ENCODE peak calls at places on chromosomes 3 and 15, in five cellular contexts. X, P, K, T and A are unnamed samples.

GRCh38 chr3:105904683-105905320 is 36.0 kb upstream of the CBLB start:
- DNase-seq in X (no peak), P (no peak), K (peak; percentile 50), T (no peak), A (no peak)

GRCh38 chr3:117218709-117219108 is 509.1 kb downstream of the TUSC7 start:
- DNase-seq in X (no peak), P (no peak), K (no peak), T (no peak), A (no peak)

GRCh38 chr3:189947948-189948723 is 172.6 kb downstream of the P3H2 start:
- DNase-seq in X (peak; percentile 31), P (no peak), K (peak; percentile 43), T (peak; percentile 31), A (no peak)

GRCh38 chr15:41424809-41425208 is 7.9 kb downstream of the RTF1 start:
- DNase-seq in X (no peak), P (no peak), K (no peak), T (no peak), A (no peak)

GRCh38 chr3:195451373-195452000 is 8.7 kb upstream of the ACAP2 start:
- DNase-seq in X (no peak), P (no peak), K (no peak), T (no peak), A (no peak)

GRCh38 chr3:31251083-31251482 is 281.6 kb upstream of the STT3B start:
- DNase-seq in X (no peak), P (no peak), K (no peak), T (no peak), A (no peak)

GRCh38 chr15:66766282-66767228 is 64.5 kb downstream of the SMAD6 start:
- DNase-seq in X (no peak), P (peak; percentile 32), K (peak; percentile 68), T (peak; percentile 35), A (no peak)

GRCh38 chr15:70604671-70605070 is 158.7 kb downstream of the UACA start:
- DNase-seq in X (no peak), P (no peak), K (no peak), T (no peak), A (no peak)

GRCh38 chr3:13927295-13927694 is 47.4 kb upstream of the WNT7A start:
- DNase-seq in X (no peak), P (no peak), K (no peak), T (no peak), A (no peak)

GRCh38 chr15:90187257-90187868 is 13.8 kb upstream of the SEMA4B start:
- DNase-seq in X (no peak), P (no peak), K (no peak), T (no peak), A (no peak)

GRCh38 chr3:143241556-143241955 is 122.0 kb downstream of the CHST2 start:
- DNase-seq in X (no peak), P (no peak), K (peak; percentile 51), T (no peak), A (no peak)

GRCh38 chr3:83740504-83740903 is 1218.3 kb upstream of the CADM2 start:
- DNase-seq in X (no peak), P (no peak), K (no peak), T (no peak), A (no peak)

GRCh38 chr3:114171677-114172076 is 7.2 kb downstream of the DRD3 start:
- DNase-seq in X (no peak), P (no peak), K (no peak), T (no peak), A (no peak)

GRCh38 chr15:78673476-78673875 is 32.5 kb upstream of the CHRNB4 start:
- DNase-seq in X (no peak), P (no peak), K (no peak), T (no peak), A (no peak)

GRCh38 chr15:90664650-90665287 is 52.4 kb upstream of the BLM start:
- DNase-seq in X (no peak), P (no peak), K (peak; percentile 51), T (peak; percentile 34), A (no peak)

GRCh38 chr3:122112754-122113153 is 57.6 kb downstream of the CD86 start:
- DNase-seq in X (peak; percentile 49), P (no peak), K (no peak), T (no peak), A (no peak)

GRCh38 chr15:74275957-74276356 is 39.8 kb downstream of the CCDC33 start:
- DNase-seq in X (peak; percentile 19), P (no peak), K (no peak), T (no peak), A (no peak)

GRCh38 chr3:186882881-186883685 is 40.6 kb downstream of the ADIPOQ start:
- DNase-seq in X (no peak), P (no peak), K (peak; percentile 86), T (peak; percentile 80), A (no peak)

GRCh38 chr3:65246561-65246960 is 558.8 kb upstream of the ADAMTS9 start:
- DNase-seq in X (no peak), P (no peak), K (no peak), T (no peak), A (no peak)

GRCh38 chr3:65251375-65251774 is 563.6 kb upstream of the ADAMTS9 start:
- DNase-seq in X (no peak), P (no peak), K (no peak), T (no peak), A (no peak)

GRCh38 chr3:65245133-65246076 is 557.6 kb upstream of the ADAMTS9 start:
- DNase-seq in X (no peak), P (no peak), K (peak; percentile 40), T (no peak), A (no peak)
- TF ChIP-seq CTCF in X (peak; percentile 16), P (no peak), K (peak; percentile 46), T (no peak), A (no peak)

GRCh38 chr15:81174759-81175327 is 21.8 kb upstream of the IL16 start:
- DNase-seq in X (no peak), P (no peak), K (no peak), T (no peak), A (no peak)

GRCh38 chr15:81175496-81175895 is 21.2 kb upstream of the IL16 start:
- DNase-seq in X (no peak), P (no peak), K (no peak), T (no peak), A (no peak)

GRCh38 chr15:81174125-81174524 is 22.6 kb upstream of the IL16 start:
- DNase-seq in X (no peak), P (no peak), K (no peak), T (no peak), A (no peak)

GRCh38 chr15:81178365-81178764 is 18.3 kb upstream of the IL16 start:
- DNase-seq in X (no peak), P (no peak), K (no peak), T (no peak), A (no peak)

GRCh38 chr15:81176291-81176893 is 20.3 kb upstream of the IL16 start:
- DNase-seq in X (no peak), P (no peak), K (no peak), T (no peak), A (no peak)
- TF ChIP-seq CTCF in X (no peak), P (no peak), K (peak; percentile 24), T (no peak), A (no peak)

GRCh38 chr15:39627456-39628130 is 46.7 kb downstream of the THBS1 start:
- DNase-seq in X (no peak), P (no peak), K (no peak), T (no peak), A (no peak)

GRCh38 chr15:39628821-39629220 is 47.9 kb downstream of the THBS1 start:
- DNase-seq in X (no peak), P (no peak), K (no peak), T (no peak), A (no peak)

GRCh38 chr15:39629376-39629775 is 48.5 kb downstream of the THBS1 start:
- DNase-seq in X (no peak), P (peak; percentile 57), K (no peak), T (peak; percentile 73), A (no peak)

GRCh38 chr15:39629906-39630305 is 49.0 kb downstream of the THBS1 start:
- DNase-seq in X (no peak), P (no peak), K (no peak), T (peak; percentile 75), A (no peak)

GRCh38 chr15:39628131-39628482 is 47.2 kb downstream of the THBS1 start:
- DNase-seq in X (no peak), P (no peak), K (no peak), T (no peak), A (no peak)
- TF ChIP-seq CTCF in X (no peak), P (no peak), K (peak; percentile 14), T (no peak), A (no peak)

DNA sequence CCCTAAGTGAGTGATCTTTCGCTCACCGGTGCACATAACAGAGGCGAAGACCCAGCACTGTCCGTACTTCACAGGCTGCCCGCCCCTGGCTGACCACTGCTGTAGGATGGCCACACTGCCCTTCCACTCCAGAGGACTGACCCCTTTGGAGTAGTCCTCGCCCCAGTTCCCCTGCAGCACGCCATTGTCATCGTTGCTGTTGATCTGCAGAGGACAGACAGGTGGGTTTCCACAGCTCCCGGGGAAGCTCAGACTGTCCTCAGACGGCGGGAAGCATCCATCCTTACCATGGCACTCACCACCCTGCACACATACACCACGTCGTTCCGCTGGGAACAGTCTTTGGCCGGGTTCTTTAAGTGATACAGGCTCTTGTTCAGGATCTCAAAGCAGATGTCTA is 20.5 kb upstream of the TGM5 start:
- DNase-seq in X (no peak), P (no peak), K (no peak), T (no peak), A (no peak)
- TF ChIP-seq CTCF in X (no peak), P (no peak), K (no peak), T (no peak), A (no peak)

DNA sequence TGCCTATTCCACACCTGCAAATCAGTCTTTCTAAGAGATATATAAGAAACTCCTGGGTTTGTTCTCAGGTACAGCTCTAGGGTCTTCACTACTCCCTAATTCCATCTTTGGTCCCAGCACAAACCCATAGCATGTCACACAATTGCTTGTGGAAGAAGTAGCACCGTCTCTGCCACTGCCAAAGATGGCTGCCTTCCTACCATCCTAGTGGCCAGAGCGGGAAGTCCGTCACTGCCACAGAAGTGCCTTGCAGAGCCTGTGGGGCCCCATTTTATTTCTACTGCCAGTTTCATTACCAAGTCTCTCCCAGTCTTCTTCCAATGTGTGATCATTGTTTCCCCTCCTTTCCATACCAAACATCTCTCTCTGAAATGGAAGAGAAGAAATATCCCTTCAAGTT is 107.6 kb downstream of the CD47 start:
- DNase-seq in X (no peak), P (no peak), K (no peak), T (no peak), A (no peak)
- TF ChIP-seq CTCF in X (no peak), P (no peak), K (no peak), T (no peak), A (no peak)

DNA sequence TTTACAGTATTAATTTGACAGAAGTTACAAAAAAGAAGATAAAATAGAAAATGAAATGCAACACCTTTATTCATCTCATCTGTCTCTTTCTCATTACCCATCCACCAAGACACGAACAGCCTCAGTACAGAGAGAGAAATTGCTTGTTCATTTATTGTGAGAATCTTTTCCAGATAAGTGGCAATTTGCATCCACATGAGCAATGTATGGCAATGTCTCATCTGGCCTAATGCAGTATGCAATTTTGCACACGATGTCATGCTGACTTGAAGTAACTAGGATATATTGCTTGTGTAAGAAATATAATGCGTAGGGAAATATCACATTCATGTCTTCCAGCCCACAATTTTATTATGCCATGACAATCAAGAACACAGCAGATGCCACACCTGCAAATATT is 866.9 kb downstream of the ROBO1 start:
- DNase-seq in X (no peak), P (no peak), K (no peak), T (no peak), A (no peak)
- TF ChIP-seq CTCF in X (no peak), P (no peak), K (no peak), T (no peak), A (no peak)